ENCODE peak calls at places on chromosomes 16 and 17, in eight cellular contexts. A is NCI-H345, B is DND-41, H is left cardiac atrium, X is HEK293T, L is RPMI8226, C is endothelial cell, D is NCI-H1048. R is an unnamed sample.

GRCh38 chr17:45577571-45578279 is 87.2 kb upstream of the PLEKHM1 start:
- DNase-seq in A (no peak), B (no peak), H (no peak), X (no peak), L (no peak), C (no peak), D (no peak), R (no peak)

GRCh38 chr17:6948562-6948961 is 47.3 kb upstream of the ALOX12 start:
- DNase-seq in A (no peak), B (no peak), H (no peak), X (no peak), L (no peak), C (no peak), D (no peak), R (no peak)

GRCh38 chr17:7111784-7112526 is 2.7 kb downstream of the ASGR2 start:
- DNase-seq in A (no peak), B (no peak), H (no peak), X (no peak), L (no peak), C (no peak), D (no peak), R (no peak)

GRCh38 chr16:1150511-1150982 is 2.4 kb upstream of the CACNA1H start:
- DNase-seq in A (no peak), B (no peak), H (no peak), X (peak; percentile 53), L (peak; percentile 76), C (no peak), D (no peak), R (peak; percentile 15)

GRCh38 chr16:56941856-56942331 is 10.0 kb downstream of the HERPUD1 start:
- DNase-seq in A (no peak), B (no peak), H (no peak), X (no peak), L (no peak), C (no peak), D (no peak), R (no peak)

GRCh38 chr17:17725853-17726720 is 44.8 kb downstream of the RAI1 start:
- DNase-seq in A (no peak), B (no peak), H (no peak), X (no peak), L (no peak), C (no peak), D (no peak), R (no peak)

GRCh38 chr16:528111-529011 is 849 bp downstream of the CAPN15 start:
- DNase-seq in A (peak; percentile 23), B (peak; percentile 36), H (peak; percentile 66), X (no peak), L (peak; percentile 55), C (no peak), D (no peak), R (peak; percentile 37)

GRCh38 chr17:45976755-45977505 is 22.1 kb upstream of the STH start:
- DNase-seq in A (no peak), B (no peak), H (no peak), X (no peak), L (no peak), C (no peak), D (no peak), R (no peak)

GRCh38 chr17:51921500-51921899 is 237.0 kb downstream of the CA10 start:
- DNase-seq in A (no peak), B (no peak), H (no peak), X (no peak), L (no peak), C (no peak), D (no peak), R (no peak)

GRCh38 chr16:66389256-66390175 is 23.0 kb downstream of the CDH5 start:
- DNase-seq in A (no peak), B (no peak), H (no peak), X (no peak), L (no peak), C (no peak), D (no peak), R (no peak)

GRCh38 chr17:8581002-8581658 is 49.4 kb downstream of the MYH10 start:
- DNase-seq in A (no peak), B (no peak), H (no peak), X (no peak), L (no peak), C (no peak), D (no peak), R (no peak)

R was measured in OCI-LY7.